ENCODE peak calls at places on chromosomes 2 and 18, in seven cellular contexts. One of them, this sample, is unnamed.
A peak's percentile ranks its signal among the peaks of the same experiment; 100 is the strongest.

GRCh38 chr18:26696318-26696717 is 148.0 kb upstream of the KCTD1 start:
- DNase-seq in neural progenitor cell: no peak
- DNase-seq in T-helper 1 cell: no peak
- DNase-seq in LHCN-M2: no peak
- DNase-seq in HFFc6: no peak
- DNase-seq in gastrocnemius medialis: no peak
- DNase-seq in putamen: no peak
- DNase-seq in this sample: no peak

GRCh38 chr2:240452471-240453256 is 17.2 kb downstream of the GPC1 start:
- DNase-seq in putamen: peak; percentile 60
- DNase-seq in HFFc6: peak; percentile 41
- DNase-seq in T-helper 1 cell: no peak
- DNase-seq in neural progenitor cell: peak; percentile 91
- DNase-seq in LHCN-M2: no peak
- DNase-seq in gastrocnemius medialis: peak; percentile 50
- DNase-seq in this sample: no peak

GRCh38 chr18:9531791-9532410 is 56.6 kb downstream of the RALBP1 start:
- DNase-seq in HFFc6: peak; percentile 77
- DNase-seq in neural progenitor cell: no peak
- DNase-seq in gastrocnemius medialis: no peak
- DNase-seq in LHCN-M2: no peak
- DNase-seq in putamen: no peak
- DNase-seq in T-helper 1 cell: no peak
- DNase-seq in this sample: no peak

GRCh38 chr2:117339980-117340379 is 474.5 kb upstream of the DDX18 start:
- DNase-seq in putamen: no peak
- DNase-seq in LHCN-M2: no peak
- DNase-seq in HFFc6: no peak
- DNase-seq in T-helper 1 cell: no peak
- DNase-seq in neural progenitor cell: no peak
- DNase-seq in gastrocnemius medialis: no peak
- DNase-seq in this sample: no peak

GRCh38 chr2:26608557-26608956 is 32.6 kb downstream of the CIB4 start:
- DNase-seq in gastrocnemius medialis: no peak
- DNase-seq in putamen: no peak
- DNase-seq in T-helper 1 cell: no peak
- DNase-seq in neural progenitor cell: no peak
- DNase-seq in LHCN-M2: no peak
- DNase-seq in HFFc6: no peak
- DNase-seq in this sample: no peak

GRCh38 chr2:129877289-129877741 is 102.2 kb upstream of the RAB6C start:
- DNase-seq in LHCN-M2: no peak
- DNase-seq in putamen: peak; percentile 94
- DNase-seq in HFFc6: peak; percentile 25
- DNase-seq in gastrocnemius medialis: peak; percentile 86
- DNase-seq in neural progenitor cell: peak; percentile 96
- DNase-seq in T-helper 1 cell: peak; percentile 76
- DNase-seq in this sample: peak; percentile 55

GRCh38 chr2:174125151-174125550 is 123.2 kb downstream of the OLA1 start:
- DNase-seq in HFFc6: no peak
- DNase-seq in LHCN-M2: no peak
- DNase-seq in putamen: no peak
- DNase-seq in gastrocnemius medialis: no peak
- DNase-seq in T-helper 1 cell: no peak
- DNase-seq in neural progenitor cell: peak; percentile 60
- DNase-seq in this sample: no peak

GRCh38 chr2:133054297-133054696 is 384.3 kb upstream of the LYPD1 start:
- DNase-seq in gastrocnemius medialis: no peak
- DNase-seq in putamen: no peak
- DNase-seq in T-helper 1 cell: no peak
- DNase-seq in HFFc6: no peak
- DNase-seq in LHCN-M2: no peak
- DNase-seq in neural progenitor cell: peak; percentile 5
- DNase-seq in this sample: no peak

GRCh38 chr2:72745679-72746368 is 80.0 kb downstream of the EXOC6B start:
- DNase-seq in T-helper 1 cell: peak; percentile 23
- DNase-seq in HFFc6: peak; percentile 61
- DNase-seq in putamen: peak; percentile 57
- DNase-seq in LHCN-M2: peak; percentile 62
- DNase-seq in gastrocnemius medialis: no peak
- DNase-seq in neural progenitor cell: peak; percentile 78
- DNase-seq in this sample: no peak

GRCh38 chr2:167334343-167334742 is 446.1 kb downstream of the XIRP2 start:
- DNase-seq in neural progenitor cell: no peak
- DNase-seq in T-helper 1 cell: no peak
- DNase-seq in putamen: no peak
- DNase-seq in gastrocnemius medialis: no peak
- DNase-seq in HFFc6: no peak
- DNase-seq in LHCN-M2: no peak
- DNase-seq in this sample: no peak

GRCh38 chr2:24972315-24972958 is 682 bp upstream of the DNAJC27 start:
- DNase-seq in putamen: peak; percentile 57
- DNase-seq in T-helper 1 cell: peak; percentile 56
- DNase-seq in gastrocnemius medialis: no peak
- DNase-seq in HFFc6: peak; percentile 3
- DNase-seq in neural progenitor cell: peak; percentile 36
- DNase-seq in LHCN-M2: peak; percentile 24
- DNase-seq in this sample: peak; percentile 15

GRCh38 chr2:224882291-224883171 is 159.7 kb downstream of the DOCK10 start:
- DNase-seq in HFFc6: peak; percentile 94
- DNase-seq in gastrocnemius medialis: no peak
- DNase-seq in neural progenitor cell: no peak
- DNase-seq in putamen: no peak
- DNase-seq in T-helper 1 cell: no peak
- DNase-seq in LHCN-M2: peak; percentile 91
- DNase-seq in this sample: no peak

GRCh38 chr2:161112885-161113284 is 47.3 kb upstream of the TANK start:
- DNase-seq in HFFc6: no peak
- DNase-seq in neural progenitor cell: no peak
- DNase-seq in gastrocnemius medialis: no peak
- DNase-seq in T-helper 1 cell: no peak
- DNase-seq in LHCN-M2: no peak
- DNase-seq in putamen: no peak
- DNase-seq in this sample: no peak

GRCh38 chr2:62814132-62814531 is 108.6 kb downstream of the EHBP1 start:
- DNase-seq in putamen: no peak
- DNase-seq in gastrocnemius medialis: no peak
- DNase-seq in LHCN-M2: peak; percentile 88
- DNase-seq in T-helper 1 cell: no peak
- DNase-seq in HFFc6: peak; percentile 62
- DNase-seq in neural progenitor cell: no peak
- DNase-seq in this sample: no peak

GRCh38 chr18:37258819-37259218 is 306.8 kb downstream of the CELF4 start:
- DNase-seq in neural progenitor cell: no peak
- DNase-seq in HFFc6: no peak
- DNase-seq in putamen: no peak
- DNase-seq in gastrocnemius medialis: no peak
- DNase-seq in T-helper 1 cell: no peak
- DNase-seq in LHCN-M2: no peak
- DNase-seq in this sample: no peak

GRCh38 chr2:28325567-28326468 is 66.8 kb upstream of the FOSL2 start:
- DNase-seq in neural progenitor cell: no peak
- DNase-seq in LHCN-M2: no peak
- DNase-seq in putamen: no peak
- DNase-seq in T-helper 1 cell: peak; percentile 23
- DNase-seq in gastrocnemius medialis: no peak
- DNase-seq in HFFc6: no peak
- DNase-seq in this sample: no peak